ENCODE peak calls at places on chromosomes 7 and 10, in four cellular contexts. I is HTR-8/SVneo, V is anterior cingulate cortex, H is NCI-H1105. E is an unnamed sample.

GRCh38 chr10:63703113-63703670 is 182.0 kb downstream of the REEP3 start:
- DNase-seq in I (no peak), V (no peak), H (no peak), E (no peak)

GRCh38 chr7:68272507-68272906 is 1275.9 kb downstream of the TYW1 start:
- DNase-seq in V (no peak), H (no peak), I (no peak), E (no peak)

GRCh38 chr7:151378011-151378410 is 31.8 kb downstream of the WDR86 start:
- DNase-seq in I (no peak), V (no peak), H (no peak), E (no peak)

GRCh38 chr7:47392241-47392759 is 189.6 kb downstream of the TNS3 start:
- DNase-seq in I (no peak), H (no peak), V (peak; percentile 24), E (peak; percentile 56)

GRCh38 chr7:159031750-159032149 is 112.9 kb downstream of the VIPR2 start:
- DNase-seq in I (no peak), V (no peak), H (no peak), E (no peak)

GRCh38 chr7:108136191-108136581 is 6.0 kb upstream of the LAMB4 start:
- DNase-seq in I (no peak), H (no peak), V (no peak), E (no peak)

GRCh38 chr7:72492446-72492845 is 80.3 kb upstream of the CALN1 start:
- DNase-seq in V (no peak), H (no peak), I (no peak), E (peak; percentile 7)

GRCh38 chr10:98316661-98317060 is 48.7 kb upstream of the LOXL4 start:
- DNase-seq in I (no peak), V (no peak), H (no peak), E (no peak)

GRCh38 chr7:77791956-77792355 is 6.3 kb downstream of the TMEM60 start:
- DNase-seq in V (no peak), H (no peak), I (no peak), E (no peak)

GRCh38 chr10:34504534-34504933 is 310.6 kb downstream of the PARD3 start:
- DNase-seq in I (peak; percentile 41), H (no peak), V (no peak), E (no peak)

GRCh38 chr7:51121945-51122425 is 194.6 kb downstream of the COBL start:
- DNase-seq in I (no peak), V (no peak), H (no peak), E (no peak)

GRCh38 chr7:75737856-75738603 is 711 bp downstream of the HIP1 start:
- DNase-seq in V (no peak), I (no peak), H (no peak), E (peak; percentile 31)

GRCh38 chr7:8511810-8512209 is 78.4 kb downstream of the NXPH1 start:
- DNase-seq in I (no peak), H (no peak), V (no peak), E (no peak)